ENCODE peak calls at places on chromosomes 16 and 17, in seven cellular contexts. One of them, this sample, is unnamed.

GRCh38 chr16:86029131-86029741 is 130.3 kb downstream of the IRF8 start:
- DNase-seq in heart right ventricle: peak; percentile 60
- DNase-seq in lung: no peak
- DNase-seq in GM23338: peak; percentile 14
- DNase-seq in RWPE1: no peak
- DNase-seq in pancreas: no peak
- DNase-seq in PC-9: no peak
- DNase-seq in this sample: peak; percentile 77

GRCh38 chr16:73306901-73307413 is 259.0 kb upstream of the ZFHX3 start:
- DNase-seq in heart right ventricle: no peak
- DNase-seq in lung: no peak
- DNase-seq in GM23338: no peak
- DNase-seq in RWPE1: no peak
- DNase-seq in pancreas: no peak
- DNase-seq in PC-9: no peak
- DNase-seq in this sample: no peak

GRCh38 chr16:49491736-49492089 is 118.1 kb downstream of the C16orf78 start:
- DNase-seq in heart right ventricle: peak; percentile 50
- DNase-seq in lung: no peak
- DNase-seq in GM23338: peak; percentile 84
- DNase-seq in RWPE1: no peak
- DNase-seq in pancreas: peak; percentile 29
- DNase-seq in PC-9: no peak
- DNase-seq in this sample: peak; percentile 61

GRCh38 chr17:66676421-66676820 is 158.5 kb upstream of the CACNG5 start:
- DNase-seq in heart right ventricle: no peak
- DNase-seq in lung: peak; percentile 84
- DNase-seq in GM23338: no peak
- DNase-seq in RWPE1: peak; percentile 94
- DNase-seq in pancreas: peak; percentile 76
- DNase-seq in PC-9: peak; percentile 95
- DNase-seq in this sample: no peak

GRCh38 chr17:45792995-45793755 is 9.1 kb downstream of the CRHR1 start:
- DNase-seq in heart right ventricle: no peak
- DNase-seq in lung: no peak
- DNase-seq in GM23338: no peak
- DNase-seq in RWPE1: no peak
- DNase-seq in pancreas: no peak
- DNase-seq in PC-9: no peak
- DNase-seq in this sample: peak; percentile 50

GRCh38 chr16:85573045-85573695 is 40.0 kb upstream of the GSE1 start:
- DNase-seq in heart right ventricle: no peak
- DNase-seq in lung: no peak
- DNase-seq in GM23338: no peak
- DNase-seq in RWPE1: no peak
- DNase-seq in pancreas: no peak
- DNase-seq in PC-9: no peak
- DNase-seq in this sample: no peak

GRCh38 chr16:50010212-50010611 is 14.8 kb upstream of the CNEP1R1 start:
- DNase-seq in heart right ventricle: no peak
- DNase-seq in lung: no peak
- DNase-seq in GM23338: no peak
- DNase-seq in RWPE1: no peak
- DNase-seq in pancreas: no peak
- DNase-seq in PC-9: no peak
- DNase-seq in this sample: no peak

GRCh38 chr17:38585056-38585804 is 20.5 kb downstream of the SRCIN1 start:
- DNase-seq in heart right ventricle: no peak
- DNase-seq in lung: no peak
- DNase-seq in GM23338: no peak
- DNase-seq in RWPE1: no peak
- DNase-seq in pancreas: no peak
- DNase-seq in PC-9: peak; percentile 82
- DNase-seq in this sample: no peak

GRCh38 chr17:81398170-81398854 is 3.1 kb downstream of the BAHCC1 start:
- DNase-seq in heart right ventricle: no peak
- DNase-seq in lung: no peak
- DNase-seq in GM23338: peak; percentile 68
- DNase-seq in RWPE1: no peak
- DNase-seq in pancreas: no peak
- DNase-seq in PC-9: no peak
- DNase-seq in this sample: no peak

GRCh38 chr16:67807148-67807682 is 526 bp downstream of the TSNAXIP1 start:
- DNase-seq in heart right ventricle: no peak
- DNase-seq in lung: no peak
- DNase-seq in GM23338: no peak
- DNase-seq in RWPE1: no peak
- DNase-seq in pancreas: no peak
- DNase-seq in PC-9: no peak
- DNase-seq in this sample: no peak
- H3K27ac ChIP-seq in heart right ventricle: peak overlapping the region; percentile 71
- H3K27ac ChIP-seq in lung: peak overlapping the region; percentile 83
- H3K27ac ChIP-seq in GM23338: no peak overlapping the region
- H3K27ac ChIP-seq in RWPE1: peak overlapping the region; percentile 77
- H3K27ac ChIP-seq in pancreas: peak overlapping the region; percentile 1
- H3K27ac ChIP-seq in PC-9: no peak overlapping the region
- H3K27ac ChIP-seq in this sample: peak overlapping the region; percentile 20

DNA sequence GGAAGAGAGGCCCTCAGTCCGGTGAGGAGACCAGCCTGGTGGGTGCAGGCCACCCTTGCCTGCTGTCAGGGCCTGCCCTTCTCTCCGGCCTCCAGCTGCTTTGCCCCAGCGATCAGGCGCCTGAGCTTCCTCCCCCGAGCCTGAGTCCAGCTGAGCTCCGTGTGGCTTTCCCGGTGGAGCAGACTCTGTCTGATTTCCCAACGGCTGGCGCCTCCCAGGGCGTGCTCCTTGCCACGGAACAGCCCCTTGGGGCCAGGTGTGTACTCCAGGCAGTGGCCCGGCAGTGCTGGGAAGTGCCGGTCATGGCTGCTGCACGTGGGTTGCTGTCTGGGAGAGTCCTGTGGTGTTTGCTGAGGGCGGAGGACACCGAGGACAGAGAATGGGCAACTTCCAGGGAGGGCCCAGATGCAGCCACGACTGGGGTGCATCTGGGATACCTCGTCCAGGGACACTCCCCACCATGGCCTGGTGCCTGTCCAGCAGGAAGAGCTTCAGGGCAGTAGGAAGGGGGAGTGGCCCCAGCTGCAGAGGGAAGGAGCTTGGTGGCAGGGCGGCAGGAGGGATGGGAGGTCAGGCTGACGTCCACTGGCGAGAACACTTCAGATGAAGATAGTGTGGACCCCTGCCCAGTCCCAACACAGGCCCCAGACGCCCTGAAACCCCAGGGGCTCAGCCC is 22.5 kb downstream of the METRNL start:
- DNase-seq in heart right ventricle: no peak
- DNase-seq in lung: no peak
- DNase-seq in GM23338: no peak
- DNase-seq in RWPE1: peak; percentile 54
- DNase-seq in pancreas: no peak
- DNase-seq in PC-9: no peak
- DNase-seq in this sample: peak; percentile 72
- H3K27ac ChIP-seq in heart right ventricle: peak overlapping the region; percentile 50
- H3K27ac ChIP-seq in lung: no peak overlapping the region
- H3K27ac ChIP-seq in GM23338: no peak overlapping the region
- H3K27ac ChIP-seq in RWPE1: peak overlapping the region; percentile 97
- H3K27ac ChIP-seq in pancreas: peak overlapping the region; percentile 7
- H3K27ac ChIP-seq in PC-9: no peak overlapping the region
- H3K27ac ChIP-seq in this sample: peak overlapping the region; percentile 24

GRCh38 chr17:18967806-18968744 is 16.1 kb downstream of the SLC5A10 start:
- DNase-seq in heart right ventricle: no peak
- DNase-seq in lung: no peak
- DNase-seq in GM23338: no peak
- DNase-seq in RWPE1: peak; percentile 69
- DNase-seq in pancreas: no peak
- DNase-seq in PC-9: peak; percentile 86
- DNase-seq in this sample: no peak

GRCh38 chr17:18966831-18967624 is 15.1 kb downstream of the SLC5A10 start:
- DNase-seq in heart right ventricle: peak; percentile 33
- DNase-seq in lung: no peak
- DNase-seq in GM23338: peak; percentile 68
- DNase-seq in RWPE1: no peak
- DNase-seq in pancreas: no peak
- DNase-seq in PC-9: no peak
- DNase-seq in this sample: no peak

GRCh38 chr17:18970582-18971480 is 18.9 kb downstream of the SLC5A10 start:
- DNase-seq in heart right ventricle: no peak
- DNase-seq in lung: no peak
- DNase-seq in GM23338: no peak
- DNase-seq in RWPE1: no peak
- DNase-seq in pancreas: no peak
- DNase-seq in PC-9: no peak
- DNase-seq in this sample: no peak

GRCh38 chr17:18971801-18972200 is 19.8 kb downstream of the SLC5A10 start:
- DNase-seq in heart right ventricle: no peak
- DNase-seq in lung: no peak
- DNase-seq in GM23338: no peak
- DNase-seq in RWPE1: no peak
- DNase-seq in pancreas: no peak
- DNase-seq in PC-9: no peak
- DNase-seq in this sample: no peak

DNA sequence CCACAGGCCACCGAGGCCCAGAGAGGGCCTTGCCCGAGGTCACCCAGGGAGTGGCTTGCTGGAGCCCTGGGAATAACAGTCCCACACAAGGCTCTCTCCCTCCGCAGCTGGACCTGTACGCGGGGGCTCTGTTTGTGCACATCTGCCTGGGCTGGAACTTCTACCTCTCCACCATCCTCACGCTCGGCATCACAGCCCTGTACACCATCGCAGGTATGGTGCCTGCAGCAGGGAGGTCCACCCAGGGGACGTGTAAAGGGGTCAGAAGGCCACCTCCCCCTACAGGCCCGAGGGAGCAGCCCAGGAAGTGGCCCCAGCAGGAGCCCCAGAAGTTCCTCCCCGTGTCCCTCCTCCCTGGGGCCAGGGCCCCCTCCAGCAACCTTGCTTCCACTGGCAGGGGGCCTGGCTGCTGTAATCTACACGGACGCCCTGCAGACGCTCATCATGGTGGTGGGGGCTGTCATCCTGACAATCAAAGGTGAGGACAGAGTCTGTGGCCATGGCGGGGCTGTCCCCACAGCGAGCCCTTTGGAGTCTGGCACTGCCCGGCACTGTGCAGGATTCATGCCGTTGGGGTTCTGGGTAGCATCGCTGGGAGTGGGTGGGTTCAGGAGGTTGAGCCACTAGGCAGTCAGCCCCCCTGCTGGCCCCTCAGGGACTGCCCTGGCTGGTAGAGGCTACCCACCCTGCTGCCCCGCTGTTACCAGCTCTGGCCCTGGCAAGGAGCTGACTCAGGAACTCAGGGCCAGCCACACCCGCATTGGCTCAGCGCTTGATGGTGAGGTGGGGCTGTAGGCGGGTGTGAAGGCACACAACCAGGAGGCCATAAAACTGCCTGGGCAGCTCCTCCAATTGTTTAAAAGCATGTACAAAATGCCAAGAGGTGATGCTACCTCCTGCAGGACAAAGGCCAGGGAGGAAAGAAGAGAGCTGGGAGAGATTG is 17.3 kb downstream of the SLC5A10 start:
- DNase-seq in heart right ventricle: no peak
- DNase-seq in lung: peak; percentile 35
- DNase-seq in GM23338: no peak
- DNase-seq in RWPE1: peak; percentile 73
- DNase-seq in pancreas: no peak
- DNase-seq in PC-9: peak; percentile 72
- DNase-seq in this sample: no peak
- H3K27ac ChIP-seq in heart right ventricle: no peak overlapping the region
- H3K27ac ChIP-seq in lung: no peak overlapping the region
- H3K27ac ChIP-seq in GM23338: no peak overlapping the region
- H3K27ac ChIP-seq in RWPE1: peak overlapping the region; percentile 86
- H3K27ac ChIP-seq in pancreas: no peak overlapping the region
- H3K27ac ChIP-seq in PC-9: peak overlapping the region; percentile 21
- H3K27ac ChIP-seq in this sample: no peak overlapping the region

GRCh38 chr16:71526111-71526998 is at the start of gene CHST4:
- DNase-seq in heart right ventricle: no peak
- DNase-seq in lung: no peak
- DNase-seq in GM23338: peak; percentile 93
- DNase-seq in RWPE1: peak; percentile 57
- DNase-seq in pancreas: no peak
- DNase-seq in PC-9: peak; percentile 94
- DNase-seq in this sample: no peak
- H3K27ac ChIP-seq in heart right ventricle: no peak within 1 kb of the TSS
- H3K27ac ChIP-seq in lung: no peak within 1 kb of the TSS
- H3K27ac ChIP-seq in GM23338: peak within 1 kb of the TSS; percentile 95
- H3K27ac ChIP-seq in RWPE1: no peak within 1 kb of the TSS
- H3K27ac ChIP-seq in pancreas: no peak within 1 kb of the TSS
- H3K27ac ChIP-seq in PC-9: peak within 1 kb of the TSS; percentile 73
- H3K27ac ChIP-seq in this sample: no peak within 1 kb of the TSS

GRCh38 chr17:70969540-70970034 is 800.3 kb downstream of the KCNJ2 start:
- DNase-seq in heart right ventricle: no peak
- DNase-seq in lung: no peak
- DNase-seq in GM23338: no peak
- DNase-seq in RWPE1: no peak
- DNase-seq in pancreas: no peak
- DNase-seq in PC-9: no peak
- DNase-seq in this sample: no peak
- H3K27ac ChIP-seq in heart right ventricle: no peak overlapping the region
- H3K27ac ChIP-seq in lung: no peak overlapping the region
- H3K27ac ChIP-seq in GM23338: no peak overlapping the region
- H3K27ac ChIP-seq in RWPE1: no peak overlapping the region
- H3K27ac ChIP-seq in pancreas: no peak overlapping the region
- H3K27ac ChIP-seq in PC-9: no peak overlapping the region
- H3K27ac ChIP-seq in this sample: no peak overlapping the region